ENCODE peak calls at places on chromosomes 12 and 14, in six cellular contexts. C, N, V, J, B and P are unnamed samples.

GRCh38 chr14:69312608-69313007 is 52.6 kb downstream of the GALNT16 start:
- DNase-seq in J (no peak), V (no peak), N (no peak), C (no peak), B (no peak), P (no peak)

GRCh38 chr12:51238510-51239334 is at the start of gene DAZAP2:
- DNase-seq in J (peak), C (peak), B (peak), N (peak), V (peak), P (peak)

GRCh38 chr14:101476931-101477553 is 84.3 kb upstream of the DIO3 start:
- DNase-seq in V (peak), J (no peak), C (no peak), N (no peak), B (no peak), P (no peak)

GRCh38 chr12:50241178-50241577 is 42.1 kb downstream of the LIMA1 start:
- DNase-seq in B (peak), V (no peak), C (no peak), J (no peak), N (no peak), P (no peak)

GRCh38 chr12:27901959-27902358 is 70.6 kb downstream of the PTHLH start:
- DNase-seq in J (no peak), C (peak), B (peak), V (no peak), N (no peak), P (no peak)

GRCh38 chr14:33848706-33849454 is 102.0 kb downstream of the EGLN3 start:
- DNase-seq in J (peak), C (peak), V (peak), B (peak), N (no peak), P (no peak)

GRCh38 chr12:52637299-52637698 is 14.7 kb downstream of the KRT2 start:
- DNase-seq in C (no peak), N (no peak), B (no peak), J (no peak), V (no peak), P (no peak)

GRCh38 chr12:49636979-49637378 is 13.6 kb downstream of the PRPF40B start:
- DNase-seq in C (peak), B (peak), J (peak), V (peak), N (peak), P (no peak)